ENCODE peak calls at places on chromosomes 3 and 15, in eight cellular contexts. One of them, this sample, is unnamed.

GRCh38 chr15:39041979-39042485 is 477.4 kb upstream of the RASGRP1 start:
- DNase-seq in uterus: no peak
- DNase-seq in breast epithelium: no peak
- DNase-seq in psoas muscle: no peak
- DNase-seq in ovary: no peak
- DNase-seq in left ventricle myocardium inferior: no peak
- DNase-seq in fibroblast of lung: no peak
- DNase-seq in transverse colon: no peak
- DNase-seq in this sample: no peak

GRCh38 chr15:74438696-74439316 is 5.0 kb upstream of the SEMA7A start:
- DNase-seq in left ventricle myocardium inferior: peak; percentile 68
- DNase-seq in transverse colon: peak; percentile 68
- DNase-seq in ovary: peak; percentile 82
- DNase-seq in uterus: peak; percentile 71
- DNase-seq in breast epithelium: peak; percentile 76
- DNase-seq in psoas muscle: peak; percentile 83
- DNase-seq in fibroblast of lung: peak; percentile 69
- DNase-seq in this sample: peak; percentile 81

GRCh38 chr15:57375827-57376694 is at the start of gene CGNL1:
- DNase-seq in transverse colon: peak; percentile 35
- DNase-seq in ovary: peak; percentile 58
- DNase-seq in fibroblast of lung: peak; percentile 36
- DNase-seq in psoas muscle: peak; percentile 59
- DNase-seq in uterus: peak; percentile 63
- DNase-seq in left ventricle myocardium inferior: peak; percentile 39
- DNase-seq in breast epithelium: no peak
- DNase-seq in this sample: no peak

GRCh38 chr15:40928975-40929729 is at the start of gene DLL4:
- DNase-seq in transverse colon: peak; percentile 87
- DNase-seq in breast epithelium: peak; percentile 44
- DNase-seq in psoas muscle: peak; percentile 79
- DNase-seq in left ventricle myocardium inferior: peak; percentile 67
- DNase-seq in fibroblast of lung: peak; percentile 41
- DNase-seq in ovary: peak; percentile 52
- DNase-seq in uterus: peak; percentile 37
- DNase-seq in this sample: no peak

GRCh38 chr3:127019449-127019848 is 36.5 kb downstream of the PLXNA1 start:
- DNase-seq in fibroblast of lung: peak; percentile 61
- DNase-seq in uterus: no peak
- DNase-seq in psoas muscle: no peak
- DNase-seq in breast epithelium: peak; percentile 55
- DNase-seq in transverse colon: no peak
- DNase-seq in ovary: no peak
- DNase-seq in left ventricle myocardium inferior: no peak
- DNase-seq in this sample: no peak

GRCh38 chr3:172355836-172356235 is 92.4 kb downstream of the GHSR start:
- DNase-seq in psoas muscle: no peak
- DNase-seq in fibroblast of lung: peak; percentile 93
- DNase-seq in uterus: no peak
- DNase-seq in ovary: peak; percentile 43
- DNase-seq in breast epithelium: no peak
- DNase-seq in left ventricle myocardium inferior: no peak
- DNase-seq in transverse colon: peak; percentile 24
- DNase-seq in this sample: no peak

GRCh38 chr15:101051291-101052030 is 132.3 kb downstream of the LRRK1 start:
- DNase-seq in ovary: peak; percentile 13
- DNase-seq in breast epithelium: no peak
- DNase-seq in uterus: no peak
- DNase-seq in psoas muscle: no peak
- DNase-seq in transverse colon: no peak
- DNase-seq in left ventricle myocardium inferior: no peak
- DNase-seq in fibroblast of lung: no peak
- DNase-seq in this sample: no peak

GRCh38 chr3:46463868-46464241 is 850 bp downstream of the LTF start:
- DNase-seq in left ventricle myocardium inferior: no peak
- DNase-seq in ovary: peak; percentile 6
- DNase-seq in breast epithelium: no peak
- DNase-seq in fibroblast of lung: no peak
- DNase-seq in uterus: no peak
- DNase-seq in transverse colon: no peak
- DNase-seq in psoas muscle: no peak
- DNase-seq in this sample: no peak

GRCh38 chr3:142618917-142619401 is 22.8 kb downstream of the PLS1 start:
- DNase-seq in psoas muscle: no peak
- DNase-seq in transverse colon: peak; percentile 49
- DNase-seq in left ventricle myocardium inferior: no peak
- DNase-seq in fibroblast of lung: peak; percentile 43
- DNase-seq in ovary: no peak
- DNase-seq in breast epithelium: no peak
- DNase-seq in uterus: no peak
- DNase-seq in this sample: no peak

GRCh38 chr3:59821274-59821673 is 771.4 kb upstream of the CFAP20DC start:
- DNase-seq in ovary: no peak
- DNase-seq in transverse colon: no peak
- DNase-seq in left ventricle myocardium inferior: no peak
- DNase-seq in fibroblast of lung: no peak
- DNase-seq in breast epithelium: no peak
- DNase-seq in psoas muscle: no peak
- DNase-seq in uterus: no peak
- DNase-seq in this sample: peak; percentile 38

GRCh38 chr3:190167936-190168680 is 47.4 kb upstream of the P3H2 start:
- DNase-seq in transverse colon: no peak
- DNase-seq in ovary: no peak
- DNase-seq in left ventricle myocardium inferior: no peak
- DNase-seq in psoas muscle: no peak
- DNase-seq in breast epithelium: no peak
- DNase-seq in uterus: no peak
- DNase-seq in fibroblast of lung: peak; percentile 33
- DNase-seq in this sample: no peak

GRCh38 chr3:108894981-108895380 is 58.7 kb downstream of the GUCA1C start:
- DNase-seq in fibroblast of lung: no peak
- DNase-seq in ovary: no peak
- DNase-seq in uterus: no peak
- DNase-seq in transverse colon: no peak
- DNase-seq in psoas muscle: no peak
- DNase-seq in left ventricle myocardium inferior: no peak
- DNase-seq in breast epithelium: no peak
- DNase-seq in this sample: no peak

GRCh38 chr3:47781326-47781684 is 388 bp downstream of the SMARCC1 start:
- DNase-seq in fibroblast of lung: no peak
- DNase-seq in breast epithelium: peak; percentile 48
- DNase-seq in uterus: no peak
- DNase-seq in psoas muscle: peak; percentile 84
- DNase-seq in ovary: peak; percentile 66
- DNase-seq in transverse colon: peak; percentile 70
- DNase-seq in left ventricle myocardium inferior: peak; percentile 70
- DNase-seq in this sample: peak; percentile 65

GRCh38 chr15:74032606-74033561 is 38.4 kb downstream of the PML start:
- DNase-seq in uterus: no peak
- DNase-seq in breast epithelium: no peak
- DNase-seq in left ventricle myocardium inferior: no peak
- DNase-seq in ovary: no peak
- DNase-seq in transverse colon: no peak
- DNase-seq in psoas muscle: no peak
- DNase-seq in fibroblast of lung: no peak
- DNase-seq in this sample: no peak

GRCh38 chr3:40120816-40121215 is 188.7 kb upstream of the EIF1B start:
- DNase-seq in transverse colon: no peak
- DNase-seq in fibroblast of lung: peak; percentile 74
- DNase-seq in breast epithelium: no peak
- DNase-seq in uterus: no peak
- DNase-seq in ovary: no peak
- DNase-seq in psoas muscle: no peak
- DNase-seq in left ventricle myocardium inferior: no peak
- DNase-seq in this sample: no peak

GRCh38 chr15:49827311-49827710 is 206.5 kb downstream of the DTWD1 start:
- DNase-seq in left ventricle myocardium inferior: no peak
- DNase-seq in uterus: peak; percentile 56
- DNase-seq in psoas muscle: no peak
- DNase-seq in breast epithelium: no peak
- DNase-seq in transverse colon: no peak
- DNase-seq in fibroblast of lung: no peak
- DNase-seq in ovary: no peak
- DNase-seq in this sample: no peak

GRCh38 chr3:127761101-127761802 is 61.1 kb downstream of the MGLL start:
- DNase-seq in left ventricle myocardium inferior: no peak
- DNase-seq in psoas muscle: peak; percentile 55
- DNase-seq in transverse colon: peak; percentile 36
- DNase-seq in ovary: no peak
- DNase-seq in breast epithelium: no peak
- DNase-seq in uterus: no peak
- DNase-seq in fibroblast of lung: no peak
- DNase-seq in this sample: no peak

GRCh38 chr3:138686771-138687221 is 78.2 kb downstream of the FAIM start:
- DNase-seq in ovary: no peak
- DNase-seq in left ventricle myocardium inferior: no peak
- DNase-seq in breast epithelium: no peak
- DNase-seq in uterus: no peak
- DNase-seq in fibroblast of lung: peak; percentile 95
- DNase-seq in psoas muscle: no peak
- DNase-seq in transverse colon: no peak
- DNase-seq in this sample: no peak

DNA sequence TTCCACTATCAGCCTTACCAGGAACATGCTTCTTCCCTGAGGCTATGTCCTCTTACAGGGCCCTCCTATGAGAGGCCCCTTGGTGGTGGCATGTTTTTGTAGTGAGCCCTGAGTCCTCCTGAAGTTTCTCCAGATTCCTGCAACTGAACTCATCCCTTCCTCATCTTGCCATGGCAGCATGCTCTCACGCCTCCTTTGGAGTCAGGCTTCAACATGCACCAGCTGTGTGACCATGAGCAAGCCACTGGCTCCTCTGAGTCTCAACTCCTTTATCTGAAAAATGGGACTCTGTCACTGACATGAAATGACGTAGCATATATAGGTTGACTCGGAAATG is 216.3 kb upstream of the TLE3 start:
- DNase-seq in fibroblast of lung: no peak
- DNase-seq in left ventricle myocardium inferior: no peak
- DNase-seq in ovary: no peak
- DNase-seq in uterus: no peak
- DNase-seq in breast epithelium: peak; percentile 9
- DNase-seq in transverse colon: no peak
- DNase-seq in psoas muscle: no peak
- DNase-seq in this sample: no peak
- H3K27ac ChIP-seq in fibroblast of lung: no peak overlapping the region
- H3K27ac ChIP-seq in left ventricle myocardium inferior: no peak overlapping the region
- H3K27ac ChIP-seq in ovary: no peak overlapping the region
- H3K27ac ChIP-seq in uterus: no peak overlapping the region
- H3K27ac ChIP-seq in breast epithelium: no peak overlapping the region
- H3K27ac ChIP-seq in transverse colon: no peak overlapping the region
- H3K27ac ChIP-seq in psoas muscle: no peak overlapping the region
- H3K27ac ChIP-seq in this sample: no peak overlapping the region

GRCh38 chr15:64742921-64743320 is 32.5 kb downstream of the RBPMS2 start:
- DNase-seq in psoas muscle: no peak
- DNase-seq in fibroblast of lung: no peak
- DNase-seq in ovary: no peak
- DNase-seq in transverse colon: no peak
- DNase-seq in uterus: no peak
- DNase-seq in breast epithelium: no peak
- DNase-seq in left ventricle myocardium inferior: no peak
- DNase-seq in this sample: no peak
- H3K4me1 ChIP-seq in psoas muscle: no peaks in the 10 kb centered on the region
- H3K4me1 ChIP-seq in fibroblast of lung: peaks cover 4% of the 10 kb centered on the region
- H3K4me1 ChIP-seq in ovary: peaks cover 15% of the 10 kb centered on the region
- H3K4me1 ChIP-seq in transverse colon: peaks cover 26% of the 10 kb centered on the region
- H3K4me1 ChIP-seq in uterus: no peaks in the 10 kb centered on the region
- H3K4me1 ChIP-seq in breast epithelium: no peaks in the 10 kb centered on the region
- H3K4me1 ChIP-seq in left ventricle myocardium inferior: peaks cover 84% of the 10 kb centered on the region
- H3K4me1 ChIP-seq in this sample: no peaks in the 10 kb centered on the region

DNA sequence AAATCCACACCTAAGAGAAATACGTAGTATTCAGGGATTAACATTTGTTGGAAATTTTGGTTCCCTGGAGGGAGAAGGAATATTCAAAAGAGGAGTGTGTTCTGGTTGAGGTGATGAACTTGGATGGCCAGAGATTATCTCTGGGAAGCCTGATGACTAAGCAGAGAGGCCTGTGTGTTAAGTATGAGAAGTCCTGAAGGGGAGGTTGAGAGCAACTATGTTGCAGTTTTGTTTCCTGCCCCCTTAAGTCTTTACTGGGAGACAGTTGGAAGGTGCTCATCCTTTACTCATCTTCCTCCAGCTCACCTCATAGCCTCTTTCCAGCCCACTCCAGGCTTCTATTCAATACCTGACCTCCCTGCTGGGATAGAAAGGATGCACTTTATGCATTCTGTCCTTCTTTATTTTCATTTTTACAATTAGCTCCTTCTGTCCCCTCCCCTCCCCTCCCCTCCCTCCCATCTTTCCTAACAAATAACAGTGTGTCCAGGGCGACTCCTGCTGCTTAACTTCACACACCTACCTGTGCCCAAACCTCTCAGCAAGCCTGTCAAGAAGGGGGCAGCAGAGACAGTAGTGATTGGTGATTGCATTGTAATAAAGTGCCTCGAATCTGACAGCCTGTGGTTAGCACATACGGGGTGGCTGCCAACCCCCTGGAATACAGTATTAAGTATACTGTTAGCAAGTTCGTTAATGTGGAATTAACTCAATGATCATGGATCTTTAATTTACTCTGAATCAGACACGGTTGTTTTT is 11.9 kb downstream of the RAP2B start:
- DNase-seq in breast epithelium: no peak
- DNase-seq in ovary: no peak
- DNase-seq in fibroblast of lung: peak; percentile 60
- DNase-seq in psoas muscle: no peak
- DNase-seq in transverse colon: no peak
- DNase-seq in left ventricle myocardium inferior: no peak
- DNase-seq in uterus: no peak
- DNase-seq in this sample: no peak
- TF ChIP-seq CTCF in breast epithelium: no peak
- TF ChIP-seq CTCF in ovary: no peak
- TF ChIP-seq CTCF in fibroblast of lung: no peak
- TF ChIP-seq CTCF in psoas muscle: no peak
- TF ChIP-seq CTCF in transverse colon: no peak
- TF ChIP-seq CTCF in left ventricle myocardium inferior: no peak
- TF ChIP-seq CTCF in uterus: no peak
- TF ChIP-seq CTCF in this sample: no peak

DNA sequence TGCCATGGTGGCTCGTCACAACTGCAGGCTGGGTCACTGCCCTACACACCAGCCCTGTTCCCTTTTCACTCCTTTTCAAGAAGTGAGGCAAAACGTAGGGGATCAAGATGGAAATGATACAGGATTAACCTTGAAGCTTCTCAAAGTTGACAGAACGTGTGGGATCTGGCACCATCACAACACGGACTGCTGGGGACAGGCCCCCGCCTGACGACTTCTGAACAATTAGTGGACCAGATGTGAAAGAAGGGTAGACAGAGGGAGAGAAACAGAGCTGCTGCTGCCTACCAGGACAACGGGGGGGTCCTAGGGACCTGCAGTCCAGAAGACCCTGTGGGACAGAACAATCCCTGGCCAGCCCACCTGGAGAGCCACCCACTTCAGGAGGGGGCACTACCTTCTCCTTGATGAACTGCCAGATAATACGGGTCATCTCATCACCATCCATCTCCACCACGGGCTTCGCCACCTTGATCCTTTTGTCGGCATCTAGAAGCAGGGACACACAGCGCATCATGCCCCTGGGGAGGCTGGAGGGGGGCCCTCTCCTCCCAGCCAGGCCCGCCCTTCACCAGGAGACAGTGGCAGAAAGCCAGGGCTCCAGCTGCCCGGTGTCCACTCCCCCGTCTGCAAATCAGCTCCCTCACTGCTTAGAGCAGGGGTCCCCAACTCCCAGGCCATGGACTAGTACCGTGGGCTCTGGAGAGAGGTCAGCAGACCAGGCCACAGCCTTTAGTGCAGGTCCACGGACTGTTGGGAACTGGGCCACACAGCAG is 10.9 kb downstream of the IDH2 start:
- DNase-seq in psoas muscle: no peak
- DNase-seq in breast epithelium: no peak
- DNase-seq in uterus: no peak
- DNase-seq in transverse colon: no peak
- DNase-seq in ovary: no peak
- DNase-seq in left ventricle myocardium inferior: no peak
- DNase-seq in fibroblast of lung: no peak
- DNase-seq in this sample: no peak
- H3K27ac ChIP-seq in psoas muscle: peak overlapping the region; percentile 57
- H3K27ac ChIP-seq in breast epithelium: no peak overlapping the region
- H3K27ac ChIP-seq in uterus: no peak overlapping the region
- H3K27ac ChIP-seq in transverse colon: no peak overlapping the region
- H3K27ac ChIP-seq in ovary: no peak overlapping the region
- H3K27ac ChIP-seq in left ventricle myocardium inferior: no peak overlapping the region
- H3K27ac ChIP-seq in fibroblast of lung: no peak overlapping the region
- H3K27ac ChIP-seq in this sample: no peak overlapping the region